ENCODE peak calls at places on chromosome 16, in ten cellular contexts. Z is retina; K is T-helper 2 cell; P is activated CD4-positive, alpha-beta T cell treated with anti-CD3 and anti-CD28 coated beads, Interleukin-2, amount 10 ng/mL, durations not matched to agents 7 days and 5 days; Q is Caco-2; L is heart right ventricle; T is stimulated activated effector memory CD8-positive, alpha-beta T cell treated with anti-CD3 and anti-CD28 coated beads, Interleukin-12 subunit alpha, Interleukin-12 subunit beta, amount 100 ng/mL, for 72 hours; W is GM10248; Y is ascending aorta; J is HEK293T. U is an unnamed sample.

GRCh38 chr16:82033006-82033405 is 2.0 kb upstream of the HSD17B2 start:
- DNase-seq in Y (no peak), J (no peak), W (no peak), L (no peak), Z (no peak), P (no peak), Q (no peak), T (no peak), K (no peak), U (no peak)

GRCh38 chr16:2364638-2365210 is 24.2 kb upstream of the ABCA3 start:
- DNase-seq in Y (no peak), K (no peak), T (no peak), L (no peak), Z (peak), J (peak), P (no peak), W (no peak), Q (no peak), U (no peak)

GRCh38 chr16:27177031-27177774 is 26.1 kb upstream of the KDM8 start:
- DNase-seq in Q (no peak), J (no peak), Y (no peak), T (no peak), K (no peak), L (no peak), W (no peak), P (no peak), Z (no peak), U (no peak)

GRCh38 chr16:77922355-77922754 is 100.0 kb upstream of the CLEC3A start:
- DNase-seq in P (no peak), W (no peak), Y (no peak), Z (no peak), L (no peak), Q (no peak), K (no peak), J (no peak), T (no peak), U (no peak)

GRCh38 chr16:15779664-15780351 is 77.0 kb downstream of the MYH11 start:
- DNase-seq in L (no peak), J (no peak), K (no peak), T (no peak), Q (no peak), P (no peak), W (no peak), Z (no peak), Y (no peak), U (no peak)

GRCh38 chr16:89720520-89720858 is 209 bp downstream of the VPS9D1 start:
- DNase-seq in Z (no peak), L (peak), J (peak), Y (no peak), P (no peak), K (no peak), Q (peak), T (no peak), W (no peak), U (no peak)

GRCh38 chr16:77430360-77430759 is 4.5 kb downstream of the ADAMTS18 start:
- DNase-seq in L (no peak), K (no peak), J (no peak), T (no peak), W (no peak), Z (no peak), Y (no peak), Q (no peak), P (no peak), U (no peak)

GRCh38 chr16:71846443-71846842 is 667 bp downstream of the ATXN1L start:
- DNase-seq in Y (no peak), P (peak), T (no peak), J (peak), L (no peak), K (peak), Z (no peak), Q (peak), W (no peak), U (no peak)

GRCh38 chr16:13453938-13454553 is 465.9 kb upstream of the ERCC4 start:
- DNase-seq in Z (peak), P (peak), L (no peak), W (peak), Y (no peak), K (peak), J (peak), Q (peak), T (no peak), U (no peak)

GRCh38 chr16:10756574-10756973 is 12.9 kb downstream of the NUBP1 start:
- DNase-seq in T (no peak), W (no peak), J (no peak), Y (peak), L (no peak), P (no peak), Z (no peak), K (no peak), Q (no peak), U (no peak)

GRCh38 chr16:4246777-4247476 is 5.0 kb upstream of the SRL start:
- DNase-seq in L (no peak), P (no peak), W (no peak), Q (no peak), J (no peak), K (no peak), Z (no peak), Y (no peak), T (no peak), U (no peak)

GRCh38 chr16:3183445-3184139 is 4.4 kb upstream of the OR1F1 start:
- DNase-seq in Y (no peak), T (no peak), Z (peak), Q (no peak), K (no peak), P (no peak), W (no peak), L (no peak), J (no peak), U (no peak)

GRCh38 chr16:86784267-86784626 is 205.9 kb downstream of the FOXL1 start:
- DNase-seq in Q (no peak), P (no peak), J (no peak), Y (no peak), T (no peak), L (no peak), Z (no peak), K (no peak), W (no peak), U (no peak)

GRCh38 chr16:3546990-3547682 is 30.1 kb downstream of the NLRC3 start:
- DNase-seq in L (no peak), Q (no peak), J (no peak), P (no peak), Y (no peak), K (no peak), W (no peak), Z (no peak), T (no peak), U (no peak)

GRCh38 chr16:55559233-55559632 is 7.3 kb upstream of the CAPNS2 start:
- DNase-seq in L (no peak), Z (no peak), Y (no peak), K (no peak), T (no peak), Q (no peak), J (no peak), W (no peak), P (no peak), U (no peak)

GRCh38 chr16:4200781-4201137 is 41.1 kb downstream of the SRL start:
- DNase-seq in K (no peak), T (no peak), J (no peak), P (no peak), Q (no peak), Z (no peak), W (no peak), Y (no peak), L (no peak), U (no peak)

GRCh38 chr16:2904100-2904921 is 7.4 kb upstream of the FLYWCH1 start:
- DNase-seq in T (peak), W (peak), P (peak), L (peak), Z (peak), K (peak), Y (peak), Q (peak), J (peak), U (peak)

GRCh38 chr16:70454221-70455034 is at the start of gene FCSK:
- DNase-seq in Z (peak), W (peak), J (peak), L (peak), Q (peak), K (peak), T (peak), Y (no peak), P (peak), U (peak)

GRCh38 chr16:68335175-68335574 is 24.4 kb downstream of the PRMT7 start:
- DNase-seq in Q (no peak), K (no peak), P (no peak), Z (no peak), W (no peak), J (no peak), T (no peak), L (no peak), Y (no peak), U (no peak)

GRCh38 chr16:50366126-50366525 is 2.7 kb downstream of the BRD7 start:
- DNase-seq in P (no peak), W (no peak), Y (no peak), Q (no peak), K (no peak), J (no peak), Z (no peak), L (no peak), T (no peak), U (no peak)

GRCh38 chr16:12340151-12340733 is 363.7 kb downstream of the SNX29 start:
- DNase-seq in Y (no peak), P (peak), J (peak), L (no peak), W (peak), Q (peak), K (peak), Z (no peak), T (no peak), U (no peak)

GRCh38 chr16:11005611-11005975 is 61.2 kb downstream of the CLEC16A start:
- DNase-seq in T (no peak), P (no peak), L (no peak), W (no peak), J (no peak), K (no peak), Y (no peak), Z (no peak), Q (no peak), U (no peak)

GRCh38 chr16:19708498-19709205 is 9.4 kb downstream of the KNOP1 start:
- DNase-seq in W (no peak), P (no peak), T (no peak), J (no peak), Q (no peak), L (no peak), Z (no peak), K (no peak), Y (no peak), U (no peak)

GRCh38 chr16:49623501-49624266 is 232.2 kb downstream of the ZNF423 start:
- DNase-seq in K (no peak), P (no peak), L (no peak), J (no peak), W (no peak), T (no peak), Y (no peak), Q (no peak), Z (no peak), U (no peak)

GRCh38 chr16:19118938-19119431 is 5.2 kb downstream of the ITPRIPL2 start:
- DNase-seq in Y (no peak), W (no peak), J (no peak), K (no peak), Q (no peak), L (no peak), Z (no peak), P (no peak), T (peak), U (no peak)

GRCh38 chr16:11964761-11965539 is at the start of gene TNFRSF17:
- DNase-seq in T (no peak), K (no peak), Y (no peak), W (peak), P (no peak), Q (no peak), J (no peak), Z (no peak), L (no peak), U (no peak)

GRCh38 chr16:3063617-3064389 is 1.6 kb upstream of the IL32 start:
- DNase-seq in J (no peak), K (no peak), Q (no peak), L (no peak), P (no peak), T (no peak), W (no peak), Z (no peak), Y (no peak), U (no peak)

GRCh38 chr16:84928679-84929420 is 82.5 kb downstream of the ZDHHC7 start:
- DNase-seq in T (no peak), J (no peak), P (no peak), Q (no peak), L (peak), Y (peak), W (no peak), K (no peak), Z (no peak), U (no peak)

GRCh38 chr16:83389751-83390150 is 418.0 kb upstream of the HSBP1 start:
- DNase-seq in Z (no peak), J (no peak), L (no peak), K (no peak), W (no peak), T (no peak), P (no peak), Q (no peak), Y (no peak), U (no peak)

GRCh38 chr16:84606081-84606875 is 11.6 kb downstream of the COTL1 start:
- DNase-seq in J (no peak), Y (no peak), W (no peak), K (peak), Z (no peak), L (no peak), Q (no peak), T (peak), P (peak), U (no peak)

U was measured in T-helper 17 cell.